ENCODE peak calls at places on chromosome 9, in ten cellular contexts. One of them, this sample, is unnamed.

GRCh38 chr9:5869315-5870019 is 21.2 kb upstream of the MLANA start:
- DNase-seq in ACHN: no peak
- DNase-seq in GM10248: peak; percentile 52
- DNase-seq in iPS-NIHi11: peak; percentile 59
- DNase-seq in C1 segment of cervical spinal cord: no peak
- DNase-seq in pons: no peak
- DNase-seq in LoVo: peak; percentile 32
- DNase-seq in right atrium auricular region: no peak
- DNase-seq in mesendoderm: peak; percentile 78
- DNase-seq in cardiac fibroblast: peak; percentile 17
- DNase-seq in this sample: no peak

GRCh38 chr9:105656131-105656921 is 5.9 kb upstream of the TAL2 start:
- DNase-seq in ACHN: peak; percentile 6
- DNase-seq in GM10248: peak; percentile 78
- DNase-seq in iPS-NIHi11: peak; percentile 74
- DNase-seq in C1 segment of cervical spinal cord: no peak
- DNase-seq in pons: no peak
- DNase-seq in LoVo: peak; percentile 59
- DNase-seq in right atrium auricular region: no peak
- DNase-seq in mesendoderm: no peak
- DNase-seq in cardiac fibroblast: no peak
- DNase-seq in this sample: no peak

GRCh38 chr9:109299901-109300300 is 21.0 kb downstream of the EPB41L4B start:
- DNase-seq in ACHN: no peak
- DNase-seq in GM10248: no peak
- DNase-seq in iPS-NIHi11: no peak
- DNase-seq in C1 segment of cervical spinal cord: no peak
- DNase-seq in pons: no peak
- DNase-seq in LoVo: no peak
- DNase-seq in right atrium auricular region: no peak
- DNase-seq in mesendoderm: no peak
- DNase-seq in cardiac fibroblast: no peak
- DNase-seq in this sample: no peak

GRCh38 chr9:129245276-129245675 is 67.2 kb upstream of the IER5L start:
- DNase-seq in ACHN: peak; percentile 36
- DNase-seq in GM10248: no peak
- DNase-seq in iPS-NIHi11: no peak
- DNase-seq in C1 segment of cervical spinal cord: no peak
- DNase-seq in pons: no peak
- DNase-seq in LoVo: no peak
- DNase-seq in right atrium auricular region: no peak
- DNase-seq in mesendoderm: peak; percentile 73
- DNase-seq in cardiac fibroblast: peak; percentile 27
- DNase-seq in this sample: no peak

GRCh38 chr9:134399435-134400056 is 73.3 kb downstream of the RXRA start:
- DNase-seq in ACHN: peak; percentile 14
- DNase-seq in GM10248: no peak
- DNase-seq in iPS-NIHi11: peak; percentile 69
- DNase-seq in C1 segment of cervical spinal cord: no peak
- DNase-seq in pons: no peak
- DNase-seq in LoVo: no peak
- DNase-seq in right atrium auricular region: no peak
- DNase-seq in mesendoderm: peak; percentile 74
- DNase-seq in cardiac fibroblast: peak; percentile 74
- DNase-seq in this sample: no peak

GRCh38 chr9:83957029-83957513 is 22.9 kb downstream of the HNRNPK start:
- DNase-seq in ACHN: peak; percentile 59
- DNase-seq in GM10248: no peak
- DNase-seq in iPS-NIHi11: no peak
- DNase-seq in C1 segment of cervical spinal cord: no peak
- DNase-seq in pons: peak; percentile 22
- DNase-seq in LoVo: peak; percentile 69
- DNase-seq in right atrium auricular region: no peak
- DNase-seq in mesendoderm: no peak
- DNase-seq in cardiac fibroblast: no peak
- DNase-seq in this sample: no peak

GRCh38 chr9:130692365-130692764 is 1.2 kb upstream of the EXOSC2 start:
- DNase-seq in ACHN: no peak
- DNase-seq in GM10248: no peak
- DNase-seq in iPS-NIHi11: peak; percentile 84
- DNase-seq in C1 segment of cervical spinal cord: no peak
- DNase-seq in pons: no peak
- DNase-seq in LoVo: no peak
- DNase-seq in right atrium auricular region: no peak
- DNase-seq in mesendoderm: peak; percentile 93
- DNase-seq in cardiac fibroblast: peak; percentile 26
- DNase-seq in this sample: no peak

GRCh38 chr9:76664120-76664519 is 100.1 kb upstream of the PCA3 start:
- DNase-seq in ACHN: no peak
- DNase-seq in GM10248: no peak
- DNase-seq in iPS-NIHi11: no peak
- DNase-seq in C1 segment of cervical spinal cord: no peak
- DNase-seq in pons: no peak
- DNase-seq in LoVo: no peak
- DNase-seq in right atrium auricular region: no peak
- DNase-seq in mesendoderm: no peak
- DNase-seq in cardiac fibroblast: no peak
- DNase-seq in this sample: no peak

GRCh38 chr9:71630371-71630770 is 137.9 kb downstream of the CEMIP2 start:
- DNase-seq in ACHN: no peak
- DNase-seq in GM10248: no peak
- DNase-seq in iPS-NIHi11: no peak
- DNase-seq in C1 segment of cervical spinal cord: no peak
- DNase-seq in pons: no peak
- DNase-seq in LoVo: no peak
- DNase-seq in right atrium auricular region: no peak
- DNase-seq in mesendoderm: peak; percentile 45
- DNase-seq in cardiac fibroblast: no peak
- DNase-seq in this sample: no peak

GRCh38 chr9:23556459-23556858 is 269.6 kb downstream of the ELAVL2 start:
- DNase-seq in ACHN: no peak
- DNase-seq in GM10248: no peak
- DNase-seq in iPS-NIHi11: no peak
- DNase-seq in C1 segment of cervical spinal cord: no peak
- DNase-seq in pons: no peak
- DNase-seq in LoVo: no peak
- DNase-seq in right atrium auricular region: no peak
- DNase-seq in mesendoderm: no peak
- DNase-seq in cardiac fibroblast: no peak
- DNase-seq in this sample: no peak

GRCh38 chr9:89305868-89306267 is 5.1 kb upstream of the CKS2 start:
- DNase-seq in ACHN: no peak
- DNase-seq in GM10248: no peak
- DNase-seq in iPS-NIHi11: no peak
- DNase-seq in C1 segment of cervical spinal cord: no peak
- DNase-seq in pons: no peak
- DNase-seq in LoVo: no peak
- DNase-seq in right atrium auricular region: no peak
- DNase-seq in mesendoderm: no peak
- DNase-seq in cardiac fibroblast: no peak
- DNase-seq in this sample: no peak

GRCh38 chr9:95753762-95754465 is 121.6 kb upstream of the ERCC6L2 start:
- DNase-seq in ACHN: no peak
- DNase-seq in GM10248: no peak
- DNase-seq in iPS-NIHi11: no peak
- DNase-seq in C1 segment of cervical spinal cord: no peak
- DNase-seq in pons: no peak
- DNase-seq in LoVo: no peak
- DNase-seq in right atrium auricular region: no peak
- DNase-seq in mesendoderm: no peak
- DNase-seq in cardiac fibroblast: no peak
- DNase-seq in this sample: no peak

GRCh38 chr9:121662359-121662758 is 10.9 kb downstream of the DAB2IP start:
- DNase-seq in ACHN: no peak
- DNase-seq in GM10248: no peak
- DNase-seq in iPS-NIHi11: no peak
- DNase-seq in C1 segment of cervical spinal cord: no peak
- DNase-seq in pons: no peak
- DNase-seq in LoVo: no peak
- DNase-seq in right atrium auricular region: no peak
- DNase-seq in mesendoderm: no peak
- DNase-seq in cardiac fibroblast: no peak
- DNase-seq in this sample: no peak

GRCh38 chr9:16139781-16140180 is 586.9 kb downstream of the CCDC171 start:
- DNase-seq in ACHN: no peak
- DNase-seq in GM10248: no peak
- DNase-seq in iPS-NIHi11: no peak
- DNase-seq in C1 segment of cervical spinal cord: no peak
- DNase-seq in pons: no peak
- DNase-seq in LoVo: no peak
- DNase-seq in right atrium auricular region: no peak
- DNase-seq in mesendoderm: no peak
- DNase-seq in cardiac fibroblast: peak; percentile 18
- DNase-seq in this sample: no peak

GRCh38 chr9:120514599-120514854 is 65.4 kb downstream of the CDK5RAP2 start:
- DNase-seq in ACHN: no peak
- DNase-seq in GM10248: no peak
- DNase-seq in iPS-NIHi11: no peak
- DNase-seq in C1 segment of cervical spinal cord: no peak
- DNase-seq in pons: no peak
- DNase-seq in LoVo: no peak
- DNase-seq in right atrium auricular region: no peak
- DNase-seq in mesendoderm: no peak
- DNase-seq in cardiac fibroblast: no peak
- DNase-seq in this sample: no peak

GRCh38 chr9:125145425-125145824 is 2.1 kb upstream of the SCAI start:
- DNase-seq in ACHN: no peak
- DNase-seq in GM10248: no peak
- DNase-seq in iPS-NIHi11: no peak
- DNase-seq in C1 segment of cervical spinal cord: no peak
- DNase-seq in pons: no peak
- DNase-seq in LoVo: no peak
- DNase-seq in right atrium auricular region: no peak
- DNase-seq in mesendoderm: no peak
- DNase-seq in cardiac fibroblast: peak; percentile 54
- DNase-seq in this sample: no peak

GRCh38 chr9:102507044-102507687 is 488.0 kb upstream of the CYLC2 start:
- DNase-seq in ACHN: no peak
- DNase-seq in GM10248: no peak
- DNase-seq in iPS-NIHi11: no peak
- DNase-seq in C1 segment of cervical spinal cord: no peak
- DNase-seq in pons: no peak
- DNase-seq in LoVo: no peak
- DNase-seq in right atrium auricular region: no peak
- DNase-seq in mesendoderm: no peak
- DNase-seq in cardiac fibroblast: no peak
- DNase-seq in this sample: no peak

GRCh38 chr9:33856247-33856646 is 39.3 kb downstream of the UBE2R2 start:
- DNase-seq in ACHN: no peak
- DNase-seq in GM10248: no peak
- DNase-seq in iPS-NIHi11: no peak
- DNase-seq in C1 segment of cervical spinal cord: no peak
- DNase-seq in pons: no peak
- DNase-seq in LoVo: no peak
- DNase-seq in right atrium auricular region: no peak
- DNase-seq in mesendoderm: no peak
- DNase-seq in cardiac fibroblast: no peak
- DNase-seq in this sample: no peak

GRCh38 chr9:32395483-32396216 is 11.2 kb downstream of the ACO1 start:
- DNase-seq in ACHN: peak; percentile 23
- DNase-seq in GM10248: no peak
- DNase-seq in iPS-NIHi11: peak; percentile 7
- DNase-seq in C1 segment of cervical spinal cord: no peak
- DNase-seq in pons: no peak
- DNase-seq in LoVo: no peak
- DNase-seq in right atrium auricular region: peak; percentile 68
- DNase-seq in mesendoderm: no peak
- DNase-seq in cardiac fibroblast: peak; percentile 98
- DNase-seq in this sample: no peak

GRCh38 chr9:128656416-128657343 is at the start of gene DYNC2I2:
- DNase-seq in ACHN: peak; percentile 70
- DNase-seq in GM10248: peak; percentile 87
- DNase-seq in iPS-NIHi11: peak; percentile 100
- DNase-seq in C1 segment of cervical spinal cord: peak; percentile 89
- DNase-seq in pons: peak; percentile 90
- DNase-seq in LoVo: peak; percentile 96
- DNase-seq in right atrium auricular region: peak; percentile 96
- DNase-seq in mesendoderm: peak; percentile 97
- DNase-seq in cardiac fibroblast: peak; percentile 95
- DNase-seq in this sample: peak; percentile 90

GRCh38 chr9:1173211-1173610 is 123.1 kb downstream of the DMRT2 start:
- DNase-seq in ACHN: no peak
- DNase-seq in GM10248: no peak
- DNase-seq in iPS-NIHi11: no peak
- DNase-seq in C1 segment of cervical spinal cord: no peak
- DNase-seq in pons: no peak
- DNase-seq in LoVo: no peak
- DNase-seq in right atrium auricular region: no peak
- DNase-seq in mesendoderm: peak; percentile 76
- DNase-seq in cardiac fibroblast: no peak
- DNase-seq in this sample: peak; percentile 35

GRCh38 chr9:124513374-124513994 is 6.3 kb upstream of the NR5A1 start:
- DNase-seq in ACHN: no peak
- DNase-seq in GM10248: no peak
- DNase-seq in iPS-NIHi11: no peak
- DNase-seq in C1 segment of cervical spinal cord: no peak
- DNase-seq in pons: no peak
- DNase-seq in LoVo: no peak
- DNase-seq in right atrium auricular region: no peak
- DNase-seq in mesendoderm: no peak
- DNase-seq in cardiac fibroblast: no peak
- DNase-seq in this sample: no peak

GRCh38 chr9:72041775-72042194 is 18.6 kb downstream of the C9orf57 start:
- DNase-seq in ACHN: peak; percentile 47
- DNase-seq in GM10248: no peak
- DNase-seq in iPS-NIHi11: peak; percentile 19
- DNase-seq in C1 segment of cervical spinal cord: no peak
- DNase-seq in pons: no peak
- DNase-seq in LoVo: peak; percentile 52
- DNase-seq in right atrium auricular region: peak; percentile 62
- DNase-seq in mesendoderm: no peak
- DNase-seq in cardiac fibroblast: peak; percentile 75
- DNase-seq in this sample: no peak

GRCh38 chr9:6106576-6107339 is 91.3 kb upstream of the RANBP6 start:
- DNase-seq in ACHN: peak; percentile 38
- DNase-seq in GM10248: peak; percentile 47
- DNase-seq in iPS-NIHi11: peak; percentile 58
- DNase-seq in C1 segment of cervical spinal cord: peak; percentile 37
- DNase-seq in pons: peak; percentile 72
- DNase-seq in LoVo: peak; percentile 35
- DNase-seq in right atrium auricular region: no peak
- DNase-seq in mesendoderm: peak; percentile 78
- DNase-seq in cardiac fibroblast: peak; percentile 55
- DNase-seq in this sample: no peak

GRCh38 chr9:113636165-113636564 is 172.6 kb downstream of the RGS3 start:
- DNase-seq in ACHN: no peak
- DNase-seq in GM10248: no peak
- DNase-seq in iPS-NIHi11: no peak
- DNase-seq in C1 segment of cervical spinal cord: no peak
- DNase-seq in pons: no peak
- DNase-seq in LoVo: no peak
- DNase-seq in right atrium auricular region: no peak
- DNase-seq in mesendoderm: no peak
- DNase-seq in cardiac fibroblast: no peak
- DNase-seq in this sample: no peak

GRCh38 chr9:107983191-107983603 is 493.6 kb upstream of the KLF4 start:
- DNase-seq in ACHN: no peak
- DNase-seq in GM10248: no peak
- DNase-seq in iPS-NIHi11: no peak
- DNase-seq in C1 segment of cervical spinal cord: no peak
- DNase-seq in pons: no peak
- DNase-seq in LoVo: no peak
- DNase-seq in right atrium auricular region: no peak
- DNase-seq in mesendoderm: no peak
- DNase-seq in cardiac fibroblast: peak; percentile 59
- DNase-seq in this sample: no peak

GRCh38 chr9:69130456-69131441 is 43.3 kb upstream of the TJP2 start:
- DNase-seq in ACHN: peak; percentile 74
- DNase-seq in GM10248: no peak
- DNase-seq in iPS-NIHi11: no peak
- DNase-seq in C1 segment of cervical spinal cord: no peak
- DNase-seq in pons: peak; percentile 32
- DNase-seq in LoVo: no peak
- DNase-seq in right atrium auricular region: no peak
- DNase-seq in mesendoderm: no peak
- DNase-seq in cardiac fibroblast: peak; percentile 84
- DNase-seq in this sample: no peak

GRCh38 chr9:104783588-104783987 is 19.7 kb downstream of the NIPSNAP3B start:
- DNase-seq in ACHN: no peak
- DNase-seq in GM10248: no peak
- DNase-seq in iPS-NIHi11: no peak
- DNase-seq in C1 segment of cervical spinal cord: no peak
- DNase-seq in pons: no peak
- DNase-seq in LoVo: no peak
- DNase-seq in right atrium auricular region: no peak
- DNase-seq in mesendoderm: no peak
- DNase-seq in cardiac fibroblast: no peak
- DNase-seq in this sample: no peak